ENCODE peak calls at places on chromosomes 12 and 14, in four cellular contexts. P is tibial artery, S is breast epithelium, A is HCT116. B is an unnamed sample.

GRCh38 chr14:47935332-47935731 is 259.9 kb upstream of the MDGA2 start:
- DNase-seq in A (no peak), S (no peak), P (no peak), B (no peak)

GRCh38 chr12:120687570-120688289 is 781 bp downstream of the MLEC start:
- DNase-seq in P (no peak), S (no peak), A (no peak), B (no peak)

GRCh38 chr14:75578099-75578785 is at the start of gene FLVCR2:
- DNase-seq in P (peak), S (peak), A (no peak), B (peak)

GRCh38 chr14:105890474-105891220 is 364.3 kb downstream of the TMEM121 start:
- DNase-seq in S (peak), P (peak), A (no peak), B (peak)

GRCh38 chr12:131260251-131260905 is 306.7 kb downstream of the ADGRD1 start:
- DNase-seq in P (no peak), A (no peak), S (no peak), B (no peak)

GRCh38 chr12:68352067-68352466 is 19.9 kb upstream of the MDM1 start:
- DNase-seq in S (no peak), P (no peak), A (no peak), B (no peak)

GRCh38 chr14:69670093-69670492 is 58.7 kb downstream of the SUSD6 start:
- DNase-seq in A (no peak), P (no peak), S (no peak), B (no peak)

GRCh38 chr14:25463475-25463874 is 413.5 kb upstream of the STXBP6 start:
- DNase-seq in S (no peak), P (no peak), A (no peak), B (no peak)

GRCh38 chr14:84006643-84007137 is 1523.3 kb upstream of the FLRT2 start:
- DNase-seq in S (no peak), P (no peak), A (no peak), B (no peak)

GRCh38 chr12:32501835-32502333 is 102.5 kb downstream of the FGD4 start:
- DNase-seq in P (no peak), S (no peak), A (no peak), B (no peak)

GRCh38 chr12:2051700-2052625 is 824 bp upstream of the CACNA1C start:
- DNase-seq in S (no peak), P (no peak), A (no peak), B (no peak)
- TF ChIP-seq CTCF in S (no peak), P (no peak), A (no peak), B (no peak)

GRCh38 chr12:78181544-78182162 is 351.0 kb downstream of the NAV3 start:
- DNase-seq in S (no peak), A (no peak), P (no peak), B (no peak)
- TF ChIP-seq CTCF in S (no peak), A (peak), P (no peak), B (no peak)

GRCh38 chr12:105427883-105428282 is 97.4 kb downstream of the C12orf75 start:
- DNase-seq in A (no peak), P (no peak), S (no peak), B (no peak)
- TF ChIP-seq CTCF in A (peak), P (no peak), S (no peak), B (no peak)

GRCh38 chr12:80195143-80195726 is 95.9 kb downstream of the OTOGL start:
- DNase-seq in P (no peak), S (no peak), A (peak), B (no peak)
- TF ChIP-seq CTCF in P (peak), S (peak), A (peak), B (no peak)

DNA sequence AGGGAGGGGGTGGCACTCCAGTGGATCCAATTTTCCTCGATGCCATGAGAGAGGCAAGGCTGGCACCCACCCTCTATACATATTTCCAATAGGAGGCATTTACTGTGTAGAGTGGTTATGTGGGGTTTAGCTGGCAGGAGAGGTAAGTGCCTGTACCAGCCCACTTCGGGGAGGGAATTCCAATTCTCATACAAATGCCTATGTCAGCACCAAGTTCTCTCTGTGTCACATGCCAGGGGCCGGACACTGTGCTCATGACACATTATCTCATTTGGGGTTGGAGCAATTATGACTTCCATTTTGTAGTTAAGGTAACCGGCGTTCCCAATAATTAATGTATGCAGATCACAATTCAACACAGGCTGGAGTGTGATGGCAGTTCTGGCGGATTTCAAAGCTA is 284.3 kb downstream of the KSR2 start:
- DNase-seq in A (no peak), P (no peak), S (no peak), B (no peak)
- TF ChIP-seq CTCF in A (no peak), P (no peak), S (no peak), B (no peak)

GRCh38 chr14:66802962-66803361 is 295.0 kb downstream of the GPHN start:
- DNase-seq in S (no peak), A (no peak), P (no peak), B (no peak)

DNA sequence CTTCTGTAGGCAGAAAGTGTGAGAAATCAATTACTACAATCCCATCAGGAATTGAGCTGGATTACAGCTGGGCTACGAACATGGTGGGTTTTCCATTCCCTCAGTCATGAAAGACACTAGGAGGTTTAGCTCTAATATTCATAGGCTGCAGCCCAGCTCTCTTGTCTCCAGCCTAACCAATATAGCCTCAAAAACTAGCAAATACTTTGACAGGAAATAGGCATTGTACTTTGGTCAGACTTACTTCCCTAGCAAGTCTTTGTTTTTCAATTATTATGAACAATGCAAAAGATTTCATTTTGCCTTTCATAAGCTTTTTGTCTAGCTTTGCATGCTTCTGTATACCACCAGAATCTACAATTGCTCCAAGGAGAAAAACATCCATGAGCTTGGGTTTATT is 296.2 kb downstream of the GPHN start:
- DNase-seq in S (no peak), A (no peak), P (no peak), B (no peak)
- TF ChIP-seq CTCF in S (no peak), A (no peak), P (no peak), B (no peak)

GRCh38 chr12:53292441-53292840 is 2.9 kb upstream of the PFDN5 start:
- DNase-seq in S (no peak), A (no peak), P (no peak), B (no peak)

GRCh38 chr12:53298154-53298553 is 1.3 kb upstream of the MYG1 start:
- DNase-seq in A (no peak), S (no peak), P (no peak), B (peak)

GRCh38 chr12:53299101-53299453 is 418 bp upstream of the MYG1 start:
- DNase-seq in P (no peak), S (no peak), A (peak), B (peak)

GRCh38 chr12:53295891-53296219 is 513 bp downstream of the PFDN5 start:
- DNase-seq in A (no peak), S (no peak), P (no peak), B (no peak)

GRCh38 chr12:53295070-53295890 is at the start of gene PFDN5:
- DNase-seq in P (peak), S (peak), A (peak), B (peak)
- TF ChIP-seq CTCF in P (no peak), S (peak), A (no peak), B (no peak)

GRCh38 chr12:64457036-64457435 is 5.1 kb downstream of the TBK1 start:
- DNase-seq in P (no peak), A (no peak), S (no peak), B (no peak)
- TF ChIP-seq CTCF in P (no peak), A (no peak), S (no peak), B (no peak)

GRCh38 chr14:54857830-54858269 is 44.8 kb downstream of the GCH1 start:
- DNase-seq in P (no peak), S (no peak), A (no peak), B (no peak)
- TF ChIP-seq CTCF in P (no peak), S (no peak), A (no peak), B (no peak)

B was measured in CD14-positive monocyte.